ENCODE peak calls at places on chromosomes 3 and 15, in four cellular contexts. C is ecto neural progenitor cell; K is foreskin fibroblast; H is activated CD4-positive, alpha-beta T cell treated with anti-CD3 and anti-CD28 coated beads, Interleukin-2, amount 50 U/mL, for 48 hours. W is an unnamed sample.

GRCh38 chr3:66449411-66449931 is 51.4 kb downstream of the LRIG1 start:
- DNase-seq in K (no peak), H (no peak), C (no peak), W (no peak)

GRCh38 chr3:111668912-111669488 is 73.9 kb upstream of the ZBED2 start:
- DNase-seq in C (no peak), H (no peak), K (peak; percentile 75), W (no peak)

GRCh38 chr3:189838291-189838690 is 207.1 kb downstream of the TP63 start:
- DNase-seq in H (no peak), K (no peak), C (no peak), W (no peak)

GRCh38 chr3:150409527-150410310 is 1.6 kb downstream of the TSC22D2 start:
- DNase-seq in H (peak; percentile 73), C (peak; percentile 87), K (peak; percentile 87), W (no peak)

GRCh38 chr15:29364429-29365078 is 94.9 kb upstream of the NSMCE3 start:
- DNase-seq in C (no peak), H (no peak), K (peak; percentile 58), W (peak; percentile 46)

GRCh38 chr3:33437556-33438283 is 2.5 kb downstream of the UBP1 start:
- DNase-seq in H (no peak), K (peak; percentile 72), C (no peak), W (no peak)

GRCh38 chr3:19029837-19030835 is 118.2 kb upstream of the KCNH8 start:
- DNase-seq in K (no peak), H (no peak), C (no peak), W (no peak)

GRCh38 chr3:102512734-102513518 is 78.1 kb downstream of the ZPLD1 start:
- DNase-seq in K (peak; percentile 8), C (no peak), H (no peak), W (no peak)

GRCh38 chr3:11118181-11118682 is 36.1 kb upstream of the HRH1 start:
- DNase-seq in K (peak; percentile 13), H (no peak), C (no peak), W (peak; percentile 48)

GRCh38 chr3:189756651-189757078 is 125.5 kb downstream of the TP63 start:
- DNase-seq in K (no peak), H (no peak), C (no peak), W (no peak)

GRCh38 chr15:74573987-74574386 is 33.0 kb downstream of the ARID3B start:
- DNase-seq in H (no peak), C (no peak), K (peak; percentile 25), W (no peak)

GRCh38 chr15:29114277-29115092 is 155.1 kb downstream of the NSMCE3 start:
- DNase-seq in C (no peak), K (no peak), H (no peak), W (no peak)

GRCh38 chr3:69767571-69767970 is 28.3 kb downstream of the MITF start:
- DNase-seq in C (no peak), H (no peak), K (peak; percentile 46), W (no peak)

W was measured in GM04503.